ENCODE peak calls at places on chromosomes 3 and 15, in seven cellular contexts. F is cardiac fibroblast, G is NCI-H524, C is GM12865, W is GF-D8, B is astrocyte, J is IMR-90. K is an unnamed sample.

GRCh38 chr3:134876836-134877235 is 81.8 kb downstream of the EPHB1 start:
- DNase-seq in G (no peak), W (no peak), F (no peak), C (no peak), B (no peak), J (no peak), K (no peak)

GRCh38 chr15:65576669-65577068 is 34.3 kb downstream of the INTS14 start:
- DNase-seq in F (peak), B (peak), C (no peak), J (peak), G (no peak), W (no peak), K (no peak)

GRCh38 chr3:2156244-2156847 is 57.7 kb downstream of the CNTN4 start:
- DNase-seq in G (no peak), J (no peak), C (peak), W (no peak), F (no peak), B (no peak), K (no peak)

GRCh38 chr3:45986303-45986982 is 9.2 kb downstream of the FYCO1 start:
- DNase-seq in C (no peak), B (peak), W (no peak), G (no peak), F (peak), J (peak), K (no peak)

GRCh38 chr15:57118013-57118799 is 199.8 kb downstream of the TCF12 start:
- DNase-seq in J (peak), W (no peak), C (peak), G (no peak), B (peak), F (peak), K (no peak)

GRCh38 chr3:190692256-190692655 is 170.2 kb downstream of the GMNC start:
- DNase-seq in B (no peak), W (no peak), J (no peak), F (no peak), G (no peak), C (no peak), K (no peak)

GRCh38 chr15:61115241-61115640 is 113.9 kb downstream of the RORA start:
- DNase-seq in B (peak), J (peak), C (no peak), F (peak), G (no peak), W (no peak), K (no peak)

GRCh38 chr3:129228891-129229585 is 20.4 kb upstream of the COPG1 start:
- DNase-seq in G (peak), B (peak), W (peak), C (no peak), F (peak), J (peak), K (peak)

GRCh38 chr15:35827949-35828348 is 282.0 kb upstream of the DPH6 start:
- DNase-seq in C (no peak), F (no peak), G (peak), W (no peak), B (no peak), J (no peak), K (no peak)

GRCh38 chr3:70531063-70531657 is 218.7 kb upstream of the MDFIC2 start:
- DNase-seq in C (peak), F (peak), W (no peak), B (peak), G (peak), J (peak), K (no peak)

GRCh38 chr3:156816091-156816793 is 9.9 kb upstream of the LEKR1 start:
- DNase-seq in F (peak), B (peak), W (no peak), G (peak), C (peak), J (peak), K (no peak)